ENCODE peak calls at places on chromosomes 3 and 15, in eight cellular contexts. H, Y, R, N, K, M, W and X are unnamed samples.

GRCh38 chr3:84987709-84988504 is 29.1 kb downstream of the CADM2 start:
- DNase-seq in H (no peak), Y (no peak), R (no peak), N (no peak), K (no peak), M (no peak), W (no peak), X (no peak)

GRCh38 chr3:168034152-168034928 is 61.4 kb downstream of the GOLIM4 start:
- DNase-seq in H (no peak), Y (no peak), R (no peak), N (no peak), K (no peak), M (no peak), W (peak), X (no peak)

GRCh38 chr3:11548721-11549131 is 95.0 kb downstream of the VGLL4 start:
- DNase-seq in H (no peak), Y (no peak), R (no peak), N (no peak), K (no peak), M (no peak), W (peak), X (no peak)

GRCh38 chr3:59791774-59792308 is 742.0 kb upstream of the CFAP20DC start:
- DNase-seq in H (no peak), Y (no peak), R (no peak), N (no peak), K (no peak), M (no peak), W (no peak), X (no peak)

GRCh38 chr3:162602619-162603018 is 1106.0 kb downstream of the OTOL1 start:
- DNase-seq in H (no peak), Y (peak), R (no peak), N (no peak), K (no peak), M (no peak), W (no peak), X (no peak)

GRCh38 chr3:188007897-188008296 is 146.1 kb upstream of the LPP start:
- DNase-seq in H (no peak), Y (no peak), R (no peak), N (no peak), K (no peak), M (no peak), W (no peak), X (no peak)

GRCh38 chr3:58495101-58495500 is 3.2 kb downstream of the KCTD6 start:
- DNase-seq in H (no peak), Y (no peak), R (no peak), N (no peak), K (no peak), M (no peak), W (peak), X (no peak)

GRCh38 chr3:43691120-43692002 is 623 bp downstream of the ABHD5 start:
- DNase-seq in H (peak), Y (peak), R (no peak), N (peak), K (no peak), M (peak), W (peak), X (peak)

GRCh38 chr3:75001330-75001729 is 386.9 kb upstream of the CNTN3 start:
- DNase-seq in H (no peak), Y (no peak), R (no peak), N (no peak), K (no peak), M (no peak), W (peak), X (no peak)

GRCh38 chr3:182226995-182227394 is 515.3 kb downstream of the SOX2 start:
- DNase-seq in H (no peak), Y (no peak), R (no peak), N (no peak), K (no peak), M (no peak), W (no peak), X (no peak)

GRCh38 chr15:77002954-77003912 is 8.3 kb downstream of the PSTPIP1 start:
- DNase-seq in H (no peak), Y (no peak), R (peak), N (no peak), K (no peak), M (peak), W (no peak), X (peak)

GRCh38 chr15:55872471-55872870 is 120.9 kb downstream of the NEDD4 start:
- DNase-seq in H (no peak), Y (no peak), R (no peak), N (no peak), K (no peak), M (no peak), W (no peak), X (no peak)

GRCh38 chr3:114649331-114649730 is 355.5 kb downstream of the TIGIT start:
- DNase-seq in H (no peak), Y (no peak), R (no peak), N (no peak), K (peak), M (no peak), W (no peak), X (no peak)

GRCh38 chr15:69972436-69972835 is 125.3 kb downstream of the TLE3 start:
- DNase-seq in H (peak), Y (no peak), R (no peak), N (no peak), K (no peak), M (no peak), W (no peak), X (no peak)

GRCh38 chr3:11240496-11240895 is 31.7 kb upstream of the ATG7 start:
- DNase-seq in H (no peak), Y (no peak), R (no peak), N (no peak), K (no peak), M (no peak), W (no peak), X (no peak)

GRCh38 chr3:40341671-40342070 is 32.2 kb downstream of the EIF1B start:
- DNase-seq in H (no peak), Y (no peak), R (no peak), N (no peak), K (no peak), M (no peak), W (no peak), X (no peak)

GRCh38 chr3:129161860-129162271 is 1.0 kb upstream of the ISY1 start:
- DNase-seq in H (peak), Y (no peak), R (peak), N (peak), K (no peak), M (no peak), W (peak), X (peak)